ENCODE peak calls at places on chromosomes 11 and 22, in five cellular contexts. F is mammary epithelial cell, D is adrenal gland, A is fibroblast of lung, S is spleen. I is an unnamed sample.

GRCh38 chr11:71076021-71076420 is 176.4 kb downstream of the SHANK2 start:
- DNase-seq in F (no peak), D (no peak), A (no peak), S (no peak), I (no peak)

GRCh38 chr22:27420186-27420816 is 381.3 kb downstream of the MN1 start:
- DNase-seq in F (no peak), D (no peak), A (peak), S (peak), I (no peak)

GRCh38 chr11:120184946-120185677 is 25.7 kb upstream of the OAF start:
- DNase-seq in F (no peak), D (peak), A (peak), S (peak), I (no peak)

GRCh38 chr11:58061813-58062212 is 31.1 kb downstream of the OR6Q1 start:
- DNase-seq in F (peak), D (no peak), A (peak), S (no peak), I (peak)

GRCh38 chr22:20494978-20495860 is at the start of gene KLHL22:
- DNase-seq in F (peak), D (peak), A (peak), S (no peak), I (peak)

GRCh38 chr11:71397328-71397860 is 50.8 kb downstream of the DHCR7 start:
- DNase-seq in F (no peak), D (no peak), A (no peak), S (no peak), I (no peak)

GRCh38 chr11:65445604-65446445 is 23.2 kb downstream of the NEAT1 start:
- DNase-seq in F (no peak), D (peak), A (peak), S (peak), I (no peak)

GRCh38 chr22:22195265-22196017 is 49.1 kb upstream of the VPREB1 start:
- DNase-seq in F (peak), D (peak), A (peak), S (peak), I (peak)

GRCh38 chr22:20551805-20552449 is 44.5 kb downstream of the MED15 start:
- DNase-seq in F (no peak), D (no peak), A (no peak), S (peak), I (no peak)

GRCh38 chr11:92703431-92703830 is 266.0 kb upstream of the MTNR1B start:
- DNase-seq in F (peak), D (no peak), A (peak), S (no peak), I (no peak)

GRCh38 chr11:15651033-15651432 is 536.3 kb downstream of the INSC start:
- DNase-seq in F (no peak), D (no peak), A (no peak), S (no peak), I (no peak)

GRCh38 chr11:2699185-2699530 is 636 bp downstream of the KCNQ1OT1 start:
- DNase-seq in F (peak), D (peak), A (no peak), S (peak), I (no peak)

GRCh38 chr22:31036671-31037550 is 44.2 kb upstream of the SMTN start:
- DNase-seq in F (peak), D (no peak), A (peak), S (no peak), I (peak)

GRCh38 chr11:79243412-79244174 is 197.2 kb downstream of the TENM4 start:
- DNase-seq in F (no peak), D (no peak), A (no peak), S (no peak), I (no peak)

GRCh38 chr11:61671527-61671926 is 8.7 kb upstream of the DAGLA start:
- DNase-seq in F (no peak), D (no peak), A (no peak), S (no peak), I (no peak)

GRCh38 chr11:3000032-3000961 is 8.2 kb upstream of the NAP1L4 start:
- DNase-seq in F (peak), D (no peak), A (peak), S (no peak), I (peak)

GRCh38 chr11:57467508-57468157 is 7.3 kb downstream of the RTN4RL2 start:
- DNase-seq in F (no peak), D (no peak), A (no peak), S (no peak), I (no peak)

GRCh38 chr22:39524753-39525657 is 4.6 kb downstream of the ATF4 start:
- DNase-seq in F (no peak), D (no peak), A (no peak), S (no peak), I (no peak)

GRCh38 chr11:57453543-57454177 is 6.7 kb upstream of the RTN4RL2 start:
- DNase-seq in F (no peak), D (no peak), A (no peak), S (peak), I (no peak)

GRCh38 chr11:17386331-17387084 is 2.0 kb downstream of the KCNJ11 start:
- DNase-seq in F (no peak), D (peak), A (peak), S (peak), I (peak)

GRCh38 chr11:89495951-89496350 is 4.8 kb upstream of the NOX4 start:
- DNase-seq in F (peak), D (no peak), A (peak), S (no peak), I (peak)

GRCh38 chr22:25137577-25138525 is 61.8 kb upstream of the CRYBB3 start:
- DNase-seq in F (no peak), D (no peak), A (no peak), S (no peak), I (peak)

GRCh38 chr11:12161603-12162350 is 51.4 kb downstream of the MICAL2 start:
- DNase-seq in F (no peak), D (no peak), A (no peak), S (no peak), I (no peak)

GRCh38 chr11:126113012-126113411 is 50.3 kb upstream of the CDON start:
- DNase-seq in F (no peak), D (no peak), A (no peak), S (peak), I (no peak)

GRCh38 chr11:63553759-63554158 is 9.4 kb downstream of the PLAAT2 start:
- DNase-seq in F (no peak), D (no peak), A (peak), S (no peak), I (no peak)

GRCh38 chr11:69465236-69466000 is 16.0 kb upstream of the LINC01488 start:
- DNase-seq in F (peak), D (no peak), A (no peak), S (peak), I (no peak)

GRCh38 chr11:46463701-46464100 is 72.1 kb upstream of the CHRM4 start:
- DNase-seq in F (no peak), D (no peak), A (no peak), S (no peak), I (no peak)

GRCh38 chr22:22547692-22548348 is 11.2 kb downstream of the PRAME start:
- DNase-seq in F (no peak), D (no peak), A (no peak), S (no peak), I (no peak)

GRCh38 chr11:23704183-23704582 is 792.7 kb upstream of the LUZP2 start:
- DNase-seq in F (no peak), D (no peak), A (no peak), S (no peak), I (no peak)

GRCh38 chr11:82701847-82702520 is 31.7 kb downstream of the FAM181B start:
- DNase-seq in F (peak), D (peak), A (peak), S (no peak), I (peak)

GRCh38 chr11:64809781-64810241 is 540 bp downstream of the MEN1 start:
- DNase-seq in F (peak), D (no peak), A (peak), S (peak), I (peak)

GRCh38 chr11:119376197-119376847 is 5.2 kb downstream of the USP2 start:
- DNase-seq in F (peak), D (no peak), A (no peak), S (no peak), I (no peak)

GRCh38 chr11:40280161-40281054 is 1179.0 kb downstream of the LRRC4C start:
- DNase-seq in F (no peak), D (no peak), A (no peak), S (no peak), I (no peak)

GRCh38 chr11:113773416-113774173 is at the start of gene ZW10:
- DNase-seq in F (peak), D (peak), A (peak), S (peak), I (peak)

GRCh38 chr11:76761959-76762358 is 21.2 kb upstream of the TSKU start:
- DNase-seq in F (no peak), D (no peak), A (no peak), S (no peak), I (no peak)

GRCh38 chr11:76764941-76765340 is 18.2 kb upstream of the TSKU start:
- DNase-seq in F (no peak), D (no peak), A (no peak), S (peak), I (no peak)

GRCh38 chr11:76765863-76766350 is 17.2 kb upstream of the TSKU start:
- DNase-seq in F (no peak), D (peak), A (peak), S (peak), I (no peak)

GRCh38 chr11:76763573-76764348 is 19.4 kb upstream of the TSKU start:
- DNase-seq in F (peak), D (no peak), A (peak), S (peak), I (peak)

GRCh38 chr11:76762867-76763572 is 20.1 kb upstream of the TSKU start:
- DNase-seq in F (no peak), D (no peak), A (no peak), S (peak), I (no peak)
- TF ChIP-seq CTCF in F (no peak), D (no peak), A (no peak), S (no peak), I (no peak)

DNA sequence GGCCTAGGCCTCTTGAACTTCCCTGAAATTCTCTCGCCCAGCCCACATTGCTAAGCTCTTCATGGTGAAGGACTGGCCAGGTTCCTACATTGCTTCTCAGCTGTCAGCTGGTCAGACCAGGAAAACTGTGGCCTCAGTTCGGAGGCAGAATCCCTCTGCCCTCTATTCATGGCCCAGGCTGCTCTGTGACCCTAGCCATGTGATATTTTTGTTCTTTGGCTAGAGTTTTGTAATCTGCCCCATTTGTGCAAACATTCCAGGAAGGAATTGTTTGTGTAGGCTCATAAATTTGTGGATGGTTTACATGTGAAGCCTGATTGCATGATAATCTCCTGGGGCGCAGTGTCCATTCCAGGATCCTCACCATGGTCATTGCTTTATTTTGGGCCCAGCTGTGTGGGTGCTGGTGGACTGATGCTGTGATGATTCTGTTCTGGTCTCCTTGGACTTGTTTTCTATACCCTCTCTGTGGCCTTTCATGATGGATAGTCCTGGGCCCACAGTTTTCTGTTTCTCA is 149.1 kb upstream of the E2F8 start:
- DNase-seq in F (no peak), D (peak), A (no peak), S (no peak), I (no peak)
- H3K27ac ChIP-seq in F (no peak), D (no peak), A (peak), S (no peak), I (no peak)

GRCh38 chr22:32518351-32518750 is 43.7 kb downstream of the FBXO7 start:
- DNase-seq in F (no peak), D (no peak), A (no peak), S (no peak), I (no peak)

GRCh38 chr22:32517488-32517887 is 42.9 kb downstream of the FBXO7 start:
- DNase-seq in F (no peak), D (no peak), A (no peak), S (no peak), I (no peak)

GRCh38 chr22:32520612-32521011 is 46.0 kb downstream of the FBXO7 start:
- DNase-seq in F (no peak), D (no peak), A (no peak), S (no peak), I (no peak)

GRCh38 chr22:32517921-32518320 is 43.3 kb downstream of the FBXO7 start:
- DNase-seq in F (no peak), D (no peak), A (no peak), S (no peak), I (no peak)

GRCh38 chr22:32518848-32519247 is 44.2 kb downstream of the FBXO7 start:
- DNase-seq in F (no peak), D (no peak), A (no peak), S (no peak), I (no peak)
- TF ChIP-seq CTCF in F (peak), D (no peak), A (peak), S (no peak), I (no peak)

GRCh38 chr11:459511-460220 is 9.6 kb downstream of the PTDSS2 start:
- DNase-seq in F (no peak), D (no peak), A (no peak), S (no peak), I (no peak)
- H3K27ac ChIP-seq in F (no peak), D (no peak), A (no peak), S (no peak), I (peak)